ENCODE peak calls at places on chromosomes 11 and 22, in four cellular contexts. G is K562, J is H1, V is HepG2. B is an unnamed sample.
A peak's percentile ranks its signal among the peaks of the same experiment; 100 is the strongest.

GRCh38 chr22:21457023-21457787 is 10.0 kb upstream of the TMEM191C start:
- DNase-seq in G (no peak), J (no peak), V (peak; percentile 65), B (no peak)

GRCh38 chr22:32932176-32932575 is 126.0 kb downstream of the SYN3 start:
- DNase-seq in G (no peak), J (no peak), V (peak; percentile 31), B (no peak)

GRCh38 chr11:62171261-62171723 is 18.7 kb upstream of the SCGB1D1 start:
- DNase-seq in G (peak; percentile 63), J (peak; percentile 91), V (peak; percentile 81), B (peak; percentile 13)

GRCh38 chr11:26418391-26418790 is 86.5 kb downstream of the ANO3 start:
- DNase-seq in G (no peak), J (no peak), V (no peak), B (no peak)

GRCh38 chr11:65258988-65259387 is 2.8 kb upstream of the POLA2 start:
- DNase-seq in G (no peak), J (no peak), V (no peak), B (no peak)

GRCh38 chr11:122871302-122871701 is 11.3 kb upstream of the JHY start:
- DNase-seq in G (no peak), J (no peak), V (no peak), B (no peak)

GRCh38 chr11:110514967-110515366 is 85.2 kb downstream of the FDX1 start:
- DNase-seq in G (no peak), J (no peak), V (no peak), B (no peak)

GRCh38 chr11:3126207-3126865 is 38.8 kb downstream of the OSBPL5 start:
- DNase-seq in G (no peak), J (no peak), V (no peak), B (no peak)

GRCh38 chr11:130313383-130314183 is 1.1 kb downstream of the ZBTB44 start:
- DNase-seq in G (no peak), J (no peak), V (no peak), B (no peak)

GRCh38 chr11:34948721-34949120 is 32.3 kb downstream of the PDHX start:
- DNase-seq in G (no peak), J (no peak), V (no peak), B (no peak)

GRCh38 chr22:30279389-30279788 is 9.9 kb downstream of the CASTOR1 start:
- DNase-seq in G (no peak), J (no peak), V (no peak), B (no peak)

GRCh38 chr11:29211205-29211604 is 805.6 kb downstream of the KCNA4 start:
- DNase-seq in G (no peak), J (no peak), V (no peak), B (no peak)
- TF ChIP-seq HDAC6 in G (no peak), J (no peak), V (no peak), B (no peak)

GRCh38 chr11:103924166-103925013 is 112.0 kb upstream of the DDI1 start:
- DNase-seq in G (no peak), J (no peak), V (no peak), B (no peak)
- TF ChIP-seq HDAC6 in G (no peak), J (no peak), V (no peak), B (no peak)

GRCh38 chr11:106092446-106092845 is 15.0 kb downstream of the AASDHPPT start:
- DNase-seq in G (no peak), J (no peak), V (no peak), B (no peak)
- TF ChIP-seq HDAC6 in G (no peak), J (no peak), V (no peak), B (no peak)

DNA sequence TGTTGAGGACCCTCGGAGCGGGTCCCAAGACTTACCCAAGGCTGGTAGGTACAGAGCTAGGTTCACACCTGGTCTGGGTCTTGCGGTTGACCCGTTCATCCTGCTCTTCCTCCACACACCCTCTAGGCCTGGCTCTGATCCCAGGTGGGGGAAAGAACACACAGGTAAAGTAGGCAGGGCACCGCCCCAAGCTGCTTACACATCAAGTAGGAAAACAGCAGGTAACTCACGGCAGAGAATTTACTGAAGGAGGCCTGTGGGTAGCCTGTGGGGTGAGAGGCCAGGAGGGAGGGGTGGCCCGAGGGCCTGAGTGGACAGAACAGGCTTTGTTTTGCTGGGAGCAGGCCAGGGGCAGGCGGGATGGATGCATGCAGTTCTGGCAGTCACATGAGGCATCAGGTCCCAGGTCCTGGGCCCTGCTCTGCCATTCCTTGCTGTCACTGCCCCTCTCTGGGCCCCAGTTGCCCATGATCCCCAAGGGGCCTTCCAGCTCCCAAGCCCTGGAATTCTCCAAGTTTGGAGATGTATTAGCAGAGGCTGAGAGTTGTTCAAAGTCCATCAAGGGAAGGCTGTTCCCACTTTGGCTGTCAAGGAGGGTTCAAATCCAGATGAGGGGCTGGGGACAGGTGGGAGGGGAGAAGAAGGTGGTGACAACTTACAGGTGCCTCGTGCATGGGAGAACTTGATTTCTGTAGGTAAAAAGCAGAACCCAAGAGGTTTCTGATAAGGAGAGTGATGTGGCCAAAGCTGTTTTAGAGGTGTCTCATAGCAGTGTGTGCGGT is 5.7 kb downstream of the TSKU start:
- DNase-seq in G (no peak), J (no peak), V (peak; percentile 66), B (no peak)
- TF ChIP-seq HDAC6 in G (no peak), J (no peak), V (no peak), B (no peak)

GRCh38 chr11:126465573-126466287 is 110.2 kb downstream of the ST3GAL4 start:
- DNase-seq in G (no peak), J (no peak), V (no peak), B (peak; percentile 53)
- TF ChIP-seq HDAC6 in G (no peak), J (no peak), V (no peak), B (no peak)

DNA sequence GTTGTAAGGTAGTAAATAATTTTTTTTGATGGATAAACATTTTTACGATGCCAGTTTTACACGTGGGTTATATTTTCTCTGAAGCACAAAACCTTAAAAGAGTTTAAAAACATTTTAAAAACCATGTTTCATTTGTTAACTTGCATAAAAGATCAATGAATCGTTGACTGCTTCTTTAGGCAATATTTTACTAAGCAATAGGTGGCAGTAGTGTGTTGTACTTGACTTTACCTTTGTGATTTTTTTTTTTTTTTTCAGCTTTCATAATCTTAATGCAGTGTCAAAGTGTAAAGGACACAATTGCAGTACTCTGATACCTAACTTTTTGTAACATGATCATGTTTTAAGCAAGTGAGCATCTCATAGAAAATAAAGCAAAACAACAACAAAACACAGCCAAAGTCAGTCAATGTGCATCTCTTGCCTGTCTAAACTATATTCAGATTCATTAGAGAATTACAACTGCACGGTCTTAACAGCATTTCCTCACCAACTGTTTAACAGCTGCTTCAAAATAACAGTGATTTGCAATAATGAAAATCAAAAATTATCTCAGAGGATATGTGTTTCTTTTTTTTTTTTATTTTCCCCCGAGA is 27.7 kb downstream of the DNAJC24 start:
- DNase-seq in G (no peak), J (no peak), V (peak; percentile 18), B (no peak)
- TF ChIP-seq HDAC6 in G (no peak), J (no peak), V (no peak), B (no peak)

DNA sequence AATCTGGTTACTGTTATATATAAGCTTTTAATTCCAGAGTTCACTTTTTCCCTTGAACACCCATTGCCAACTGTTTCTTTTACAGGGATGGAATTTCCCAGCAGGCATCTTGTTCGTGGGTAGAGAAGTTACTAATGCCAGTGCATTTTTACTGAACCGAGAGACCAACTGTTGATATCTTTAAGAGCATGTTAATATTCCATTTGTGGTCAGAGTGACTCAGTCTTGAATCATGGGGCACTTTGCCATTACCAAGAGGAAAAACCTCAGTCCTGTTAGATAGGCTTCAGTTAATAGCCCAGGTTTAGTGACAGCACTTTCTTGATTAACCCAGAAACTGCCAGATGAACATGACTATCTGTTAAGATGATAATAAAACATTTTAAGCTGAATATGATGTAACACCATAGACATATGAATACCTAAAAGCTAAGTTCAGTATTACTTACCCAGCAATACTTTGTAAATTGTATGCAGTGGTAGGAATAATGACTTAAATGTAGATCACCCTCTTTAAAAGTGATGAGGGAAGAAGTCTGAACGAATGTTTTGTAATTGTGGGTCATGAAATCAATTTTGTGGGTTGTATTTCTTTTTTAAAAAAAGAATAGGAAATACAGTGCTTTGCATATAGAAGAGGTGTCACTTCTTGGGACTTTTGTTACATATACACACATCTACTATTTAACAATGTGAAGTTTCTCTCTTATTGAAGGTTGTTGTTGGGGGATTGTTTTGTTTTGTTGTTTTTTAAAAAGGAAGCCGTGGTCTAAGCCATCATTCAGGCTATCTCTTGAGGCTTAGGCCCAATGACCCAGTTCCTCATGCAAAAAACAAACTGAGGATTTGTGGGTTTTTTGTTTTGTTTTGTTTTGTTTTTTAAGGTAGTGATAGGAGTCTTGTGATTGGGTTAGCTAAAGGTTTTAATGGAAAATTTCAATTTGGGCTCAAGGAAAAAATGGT is 79.2 kb upstream of the GRIK4 start:
- DNase-seq in G (peak; percentile 18), J (no peak), V (peak; percentile 51), B (peak; percentile 33)
- TF ChIP-seq HDAC6 in G (no peak), J (no peak), V (no peak), B (no peak)